ENCODE peak calls at places on chromosomes 5 and 9, in four cellular contexts. R is psoas muscle, A is lower lobe of right lung, B is PC-9. T is an unnamed sample.

GRCh38 chr9:70539007-70539406 is 124.5 kb upstream of the KLF9 start:
- DNase-seq in A (no peak), R (no peak), B (no peak), T (no peak)

GRCh38 chr9:76926324-76926731 is 20.4 kb upstream of the PRUNE2 start:
- DNase-seq in R (no peak), B (no peak), A (no peak), T (no peak)

GRCh38 chr5:161085081-161085480 is 233.1 kb upstream of the ATP10B start:
- DNase-seq in A (no peak), B (no peak), R (no peak), T (no peak)

GRCh38 chr5:71982717-71983395 is 124.4 kb upstream of the MAP1B start:
- DNase-seq in B (no peak), R (no peak), A (no peak), T (no peak)

GRCh38 chr9:108476574-108476973 is 379.2 kb downstream of the ACTL7B start:
- DNase-seq in B (no peak), A (no peak), R (no peak), T (no peak)

GRCh38 chr9:124309665-124310064 is 51.9 kb downstream of the NEK6 start:
- DNase-seq in R (peak), B (peak), A (no peak), T (peak)

GRCh38 chr9:124454296-124454695 is 4.0 kb downstream of the ADGRD2 start:
- DNase-seq in B (no peak), A (no peak), R (no peak), T (no peak)

GRCh38 chr9:126207256-126207655 is 119.4 kb upstream of the MVB12B start:
- DNase-seq in R (no peak), A (no peak), B (no peak), T (no peak)

GRCh38 chr9:14547245-14548060 is 145.8 kb downstream of the ZDHHC21 start:
- DNase-seq in A (no peak), B (no peak), R (no peak), T (no peak)

GRCh38 chr9:131739192-131739961 is 499 bp downstream of the RAPGEF1 start:
- DNase-seq in R (peak), B (no peak), A (peak), T (peak)

GRCh38 chr5:159448841-159449407 is 118.6 kb upstream of the IL12B start:
- DNase-seq in R (no peak), B (no peak), A (no peak), T (no peak)

GRCh38 chr5:145701404-145701803 is 133.7 kb downstream of the PRELID2 start:
- DNase-seq in A (no peak), B (no peak), R (no peak), T (no peak)

GRCh38 chr5:67495072-67495471 is 298.5 kb upstream of the CD180 start:
- DNase-seq in R (no peak), A (no peak), B (no peak), T (no peak)

GRCh38 chr5:59236448-59236847 is 653.6 kb downstream of the RAB3C start:
- DNase-seq in A (no peak), B (no peak), R (peak), T (no peak)

GRCh38 chr5:141389153-141390042 is 1.9 kb downstream of the PCDHGB4 start:
- DNase-seq in R (no peak), A (no peak), B (no peak), T (no peak)

GRCh38 chr5:112776301-112776856 is 38.7 kb downstream of the APC start:
- DNase-seq in B (no peak), A (no peak), R (no peak), T (no peak)

GRCh38 chr9:77402286-77402685 is 225.0 kb downstream of the VPS13A start:
- DNase-seq in R (no peak), A (no peak), B (no peak), T (no peak)

GRCh38 chr5:149376104-149376503 is 3.0 kb downstream of the IL17B start:
- DNase-seq in A (no peak), R (no peak), B (no peak), T (no peak)

GRCh38 chr5:115774684-115775083 is 41.8 kb downstream of the CDO1 start:
- DNase-seq in B (no peak), R (no peak), A (no peak), T (no peak)

GRCh38 chr9:34590376-34591090 is 1.0 kb upstream of the CNTFR start:
- DNase-seq in B (no peak), A (peak), R (peak), T (peak)

GRCh38 chr9:34591091-34591910 is 1.8 kb upstream of the CNTFR start:
- DNase-seq in B (peak), R (peak), A (peak), T (peak)

GRCh38 chr9:34592895-34593601 is 3.5 kb upstream of the CNTFR start:
- DNase-seq in R (peak), B (no peak), A (peak), T (no peak)

GRCh38 chr9:34594177-34594576 is 4.7 kb upstream of the CNTFR start:
- DNase-seq in R (peak), B (no peak), A (no peak), T (no peak)

DNA sequence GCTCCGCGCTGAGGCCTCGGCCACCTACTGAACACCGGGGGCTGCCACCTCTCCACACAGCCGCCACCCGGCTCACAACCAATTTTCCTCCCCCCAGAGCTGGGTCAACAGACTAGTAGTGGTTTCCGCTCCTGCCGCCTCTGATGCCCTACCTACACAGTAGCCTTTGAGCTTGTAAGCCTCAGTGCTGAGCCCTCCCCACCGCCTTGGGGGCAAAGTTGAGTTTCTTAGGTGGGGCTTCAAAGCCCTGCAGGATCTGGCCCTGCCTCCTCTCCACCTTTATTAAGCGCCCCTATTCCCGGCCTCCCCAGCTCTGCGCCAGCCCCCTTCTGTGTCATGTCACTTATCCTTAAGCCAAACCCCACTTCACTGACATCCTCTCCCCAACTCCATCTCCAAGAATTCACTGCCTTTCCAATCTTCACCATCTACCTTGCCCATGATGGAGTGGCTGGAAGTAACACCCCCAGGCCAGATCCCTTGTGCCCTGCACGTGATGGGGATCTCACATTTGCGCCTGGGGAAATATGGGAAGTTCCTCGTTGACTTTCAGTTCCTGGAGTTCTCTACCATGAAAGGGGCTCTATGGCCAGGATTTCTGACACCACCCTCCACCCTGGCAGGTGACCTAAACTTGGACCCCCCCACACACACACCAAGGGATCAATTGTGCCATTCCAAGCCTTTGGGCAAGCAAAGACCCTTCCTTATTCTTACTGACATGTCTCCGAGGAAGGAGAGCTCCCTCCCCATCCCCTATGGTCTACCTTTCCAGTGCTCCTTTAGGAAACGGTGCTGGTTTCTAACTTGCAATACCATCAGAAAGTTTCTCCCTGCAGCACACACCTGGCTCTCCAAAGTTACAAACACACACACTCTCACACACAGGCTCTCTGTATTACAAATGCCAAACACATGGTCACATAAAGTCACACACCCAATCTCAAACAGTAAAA is 2.7 kb upstream of the CNTFR start:
- DNase-seq in R (no peak), B (no peak), A (no peak), T (no peak)
- TF ChIP-seq CTCF in R (no peak), B (peak), A (peak), T (no peak)

DNA sequence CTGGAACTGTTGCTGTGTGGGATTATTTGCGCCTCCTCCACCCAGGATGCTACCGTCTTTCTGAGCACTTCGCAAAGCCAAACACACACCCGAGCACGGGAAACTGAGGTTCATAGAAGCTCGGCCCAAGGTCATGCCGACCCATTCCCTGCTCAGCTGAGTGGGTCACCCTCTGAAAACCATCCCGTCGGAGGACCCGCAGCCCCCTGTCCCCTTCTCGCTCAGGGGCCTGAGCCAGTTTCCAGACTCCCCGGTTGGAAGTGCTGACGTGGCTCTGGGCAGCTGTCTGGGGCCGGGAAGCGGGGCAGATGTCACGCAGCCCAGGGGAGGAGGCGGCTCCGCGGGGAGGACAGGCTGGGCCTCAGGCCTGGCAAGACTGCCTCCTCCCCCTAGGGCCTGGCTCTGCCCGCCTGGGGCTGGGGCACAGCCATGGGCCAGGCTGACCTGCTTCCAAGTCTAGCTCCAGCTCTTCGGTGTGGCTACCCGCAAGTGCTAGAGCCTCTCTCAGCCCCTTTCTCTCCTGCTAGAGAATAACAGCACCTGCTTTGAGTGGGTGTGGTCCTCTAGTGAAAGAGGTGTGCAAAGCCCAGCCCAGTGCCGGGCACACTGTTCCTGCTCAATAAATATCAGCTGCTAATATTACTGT is 9.9 kb upstream of the CXXC5 start:
- DNase-seq in R (peak), B (peak), A (peak), T (peak)
- TF ChIP-seq CTCF in R (no peak), B (no peak), A (no peak), T (no peak)

DNA sequence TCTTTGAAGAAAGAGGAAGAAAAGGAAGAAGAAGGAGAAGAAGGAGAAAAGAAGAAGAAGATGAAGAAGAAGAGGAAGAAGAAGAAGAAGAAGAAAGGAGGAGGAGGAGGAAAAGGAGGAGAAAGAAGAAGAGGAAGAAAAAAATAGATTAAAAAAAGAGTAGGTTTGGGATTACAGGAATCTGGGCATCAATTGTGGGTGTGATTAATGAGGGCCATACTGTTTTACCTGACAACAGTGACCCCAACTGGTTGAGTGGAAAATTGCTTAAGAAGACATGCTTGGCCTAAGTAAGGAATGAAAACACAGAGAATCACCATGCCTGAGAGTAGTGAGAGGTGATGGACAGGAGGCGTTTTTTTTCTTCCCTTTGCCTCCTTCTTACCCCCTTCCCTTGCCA is 114.6 kb downstream of the FAM170A start:
- DNase-seq in B (peak), R (no peak), A (no peak), T (peak)
- TF ChIP-seq CTCF in B (peak), R (no peak), A (peak), T (peak)

GRCh38 chr5:173302546-173303155 is 25.6 kb downstream of the STC2 start:
- DNase-seq in B (peak), A (no peak), R (no peak), T (peak)
- TF ChIP-seq CTCF in B (peak), A (no peak), R (no peak), T (no peak)

GRCh38 chr9:136850866-136851775 is 1.0 kb upstream of the MAMDC4 start:
- DNase-seq in B (no peak), R (peak), A (no peak), T (no peak)

GRCh38 chr9:136849960-136850865 is 1.0 kb downstream of the PHPT1 start:
- DNase-seq in R (peak), A (no peak), B (no peak), T (no peak)

GRCh38 chr9:136847827-136848392 is 1.3 kb upstream of the PHPT1 start:
- DNase-seq in B (peak), R (peak), A (peak), T (peak)

GRCh38 chr9:136848393-136849037 is 694 bp upstream of the PHPT1 start:
- DNase-seq in B (no peak), R (no peak), A (no peak), T (peak)

GRCh38 chr9:136849038-136849959 is at the start of gene PHPT1:
- DNase-seq in R (peak), A (peak), B (peak), T (peak)
- TF ChIP-seq CTCF in R (no peak), A (no peak), B (no peak), T (no peak)

DNA sequence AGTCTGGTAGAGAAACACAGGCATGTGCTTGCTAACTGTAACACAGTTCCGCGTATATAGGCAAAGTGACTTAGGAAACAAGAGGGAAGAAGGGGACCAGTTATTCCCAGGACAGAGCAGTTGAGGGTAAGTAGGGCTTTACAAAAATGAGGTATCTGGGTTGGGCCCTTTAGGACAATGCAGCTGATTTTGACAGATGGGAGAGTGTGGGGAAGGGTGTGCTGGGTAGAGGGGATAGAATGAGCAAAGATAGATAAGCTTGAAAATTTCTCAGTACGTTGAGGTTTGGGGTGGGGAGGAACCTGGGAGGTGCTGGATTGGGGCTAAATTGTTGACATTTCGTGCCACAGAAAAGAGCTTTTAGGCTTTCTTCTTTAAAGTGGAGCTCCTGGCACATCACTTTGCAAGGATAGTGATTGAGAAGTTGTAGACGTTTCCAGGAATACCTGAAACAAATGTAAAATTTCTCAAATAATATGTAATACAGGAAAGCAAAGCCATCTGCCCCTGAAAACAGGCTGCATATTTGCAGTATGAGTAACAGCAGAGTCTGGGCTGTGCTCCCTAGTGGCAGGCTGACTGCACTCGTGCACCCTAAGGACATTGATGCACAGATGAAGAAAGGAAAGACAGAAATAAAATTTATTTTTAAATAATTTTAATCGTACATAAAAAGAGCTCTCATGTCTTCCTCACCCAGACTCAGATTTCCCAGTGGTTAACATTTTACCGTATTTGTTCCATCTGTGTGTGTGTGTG is 145.0 kb upstream of the DMRT1 start:
- DNase-seq in B (peak), A (no peak), R (no peak), T (peak)
- TF ChIP-seq CTCF in B (no peak), A (no peak), R (peak), T (no peak)

DNA sequence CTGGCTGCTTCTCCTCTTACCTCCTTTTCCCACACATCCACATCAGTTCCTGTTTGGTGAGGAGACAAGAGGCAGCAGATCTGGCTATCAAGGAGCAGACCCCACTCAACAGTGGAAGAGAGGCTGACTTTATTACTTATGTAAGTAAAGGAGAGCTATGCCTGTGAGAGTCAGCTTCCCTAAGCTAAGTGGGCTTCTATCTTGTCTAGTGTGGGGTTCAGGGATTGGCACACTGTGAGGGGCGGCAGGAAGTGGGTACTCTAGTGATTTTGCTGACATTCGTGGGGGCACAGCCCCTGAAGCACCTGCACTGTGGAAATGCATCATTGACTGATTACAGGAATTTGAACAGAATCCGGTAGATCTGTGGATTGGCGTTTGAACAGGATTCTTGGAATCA is 163.5 kb upstream of the IRX1 start:
- DNase-seq in B (no peak), R (no peak), A (no peak), T (no peak)
- TF ChIP-seq CTCF in B (no peak), R (no peak), A (no peak), T (no peak)

GRCh38 chr5:39599721-39600431 is 175.1 kb upstream of the DAB2 start:
- DNase-seq in B (peak), R (no peak), A (no peak), T (no peak)
- TF ChIP-seq CTCF in B (peak), R (peak), A (peak), T (peak)

DNA sequence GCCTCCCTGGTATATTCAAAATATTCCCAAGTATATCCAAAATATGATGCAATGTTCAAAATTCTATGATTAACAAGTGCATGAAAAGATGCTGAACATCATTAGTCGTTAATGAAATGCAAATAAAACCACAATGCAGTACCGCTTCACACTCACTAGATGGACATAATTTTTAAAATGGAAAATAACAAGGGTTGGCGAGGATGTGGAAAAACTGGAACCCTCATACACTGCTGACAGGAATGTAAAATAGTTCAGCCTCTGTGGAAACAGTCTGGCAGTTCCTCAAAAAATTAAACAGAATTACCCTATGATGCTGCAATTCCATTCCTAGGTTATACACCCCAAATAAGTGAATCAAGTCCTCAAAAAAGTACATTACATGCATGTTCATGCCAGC is 36.1 kb upstream of the MYOT start:
- DNase-seq in B (no peak), A (no peak), R (no peak), T (no peak)
- TF ChIP-seq CTCF in B (no peak), A (no peak), R (peak), T (peak)

GRCh38 chr5:179186801-179187200 is 126.6 kb downstream of the ZNF354C start:
- DNase-seq in R (no peak), B (no peak), A (peak), T (no peak)
- TF ChIP-seq CTCF in R (no peak), B (no peak), A (no peak), T (no peak)